ENCODE peak calls at places on chromosomes 3 and 15, in seven cellular contexts. One of them, this sample, is unnamed. For H3K36me3, the result is how much of the 10 kb centered on the place peaks cover.

GRCh38 chr15:99708563-99708962 is 24.7 kb downstream of the LYSMD4 start:
- DNase-seq in endodermal cell: no peak
- DNase-seq in breast epithelium: peak
- DNase-seq in left ventricle myocardium inferior: peak
- DNase-seq in kidney epithelial cell: peak
- DNase-seq in GM23338: no peak
- DNase-seq in PC-3: peak
- DNase-seq in this sample: no peak

GRCh38 chr15:79743032-79743431 is 153.8 kb downstream of the MTHFS start:
- DNase-seq in kidney epithelial cell: no peak
- DNase-seq in left ventricle myocardium inferior: no peak
- DNase-seq in breast epithelium: no peak
- DNase-seq in PC-3: no peak
- DNase-seq in GM23338: no peak
- DNase-seq in endodermal cell: no peak
- DNase-seq in this sample: no peak

GRCh38 chr15:33083232-33084006 is 111.1 kb downstream of the FMN1 start:
- DNase-seq in GM23338: peak
- DNase-seq in left ventricle myocardium inferior: no peak
- DNase-seq in breast epithelium: no peak
- DNase-seq in kidney epithelial cell: no peak
- DNase-seq in PC-3: peak
- DNase-seq in endodermal cell: peak
- DNase-seq in this sample: no peak

GRCh38 chr3:31096661-31097060 is 202.2 kb upstream of the GADL1 start:
- DNase-seq in breast epithelium: no peak
- DNase-seq in endodermal cell: no peak
- DNase-seq in left ventricle myocardium inferior: no peak
- DNase-seq in kidney epithelial cell: no peak
- DNase-seq in GM23338: no peak
- DNase-seq in PC-3: no peak
- DNase-seq in this sample: no peak

GRCh38 chr15:74396445-74397238 is 29.2 kb upstream of the CYP11A1 start:
- DNase-seq in breast epithelium: no peak
- DNase-seq in PC-3: peak
- DNase-seq in GM23338: no peak
- DNase-seq in endodermal cell: peak
- DNase-seq in left ventricle myocardium inferior: no peak
- DNase-seq in kidney epithelial cell: peak
- DNase-seq in this sample: no peak

GRCh38 chr15:81358248-81358647 is 15.8 kb downstream of the TMC3 start:
- DNase-seq in endodermal cell: no peak
- DNase-seq in kidney epithelial cell: no peak
- DNase-seq in PC-3: no peak
- DNase-seq in GM23338: no peak
- DNase-seq in left ventricle myocardium inferior: no peak
- DNase-seq in breast epithelium: no peak
- DNase-seq in this sample: no peak

GRCh38 chr3:171485338-171485737 is 25.1 kb upstream of the TNIK start:
- DNase-seq in kidney epithelial cell: no peak
- DNase-seq in endodermal cell: no peak
- DNase-seq in breast epithelium: no peak
- DNase-seq in GM23338: no peak
- DNase-seq in PC-3: no peak
- DNase-seq in left ventricle myocardium inferior: no peak
- DNase-seq in this sample: no peak

GRCh38 chr3:43411429-43411828 is 125.1 kb downstream of the SNRK start:
- DNase-seq in kidney epithelial cell: no peak
- DNase-seq in left ventricle myocardium inferior: no peak
- DNase-seq in endodermal cell: no peak
- DNase-seq in PC-3: no peak
- DNase-seq in breast epithelium: no peak
- DNase-seq in GM23338: no peak
- DNase-seq in this sample: no peak

GRCh38 chr15:65249641-65250040 is 37.0 kb downstream of the PARP16 start:
- DNase-seq in endodermal cell: no peak
- DNase-seq in breast epithelium: no peak
- DNase-seq in PC-3: no peak
- DNase-seq in GM23338: no peak
- DNase-seq in left ventricle myocardium inferior: no peak
- DNase-seq in kidney epithelial cell: no peak
- DNase-seq in this sample: no peak

GRCh38 chr3:24119321-24119751 is 174.2 kb downstream of the NR1D2 start:
- DNase-seq in endodermal cell: no peak
- DNase-seq in kidney epithelial cell: no peak
- DNase-seq in breast epithelium: no peak
- DNase-seq in left ventricle myocardium inferior: no peak
- DNase-seq in GM23338: no peak
- DNase-seq in PC-3: peak
- DNase-seq in this sample: no peak

GRCh38 chr3:166783206-166783605 is 596.9 kb downstream of the ZBBX start:
- DNase-seq in GM23338: no peak
- DNase-seq in left ventricle myocardium inferior: no peak
- DNase-seq in breast epithelium: no peak
- DNase-seq in endodermal cell: no peak
- DNase-seq in PC-3: no peak
- DNase-seq in kidney epithelial cell: no peak
- DNase-seq in this sample: no peak

GRCh38 chr15:33292718-33293307 is 18.0 kb upstream of the RYR3 start:
- DNase-seq in breast epithelium: no peak
- DNase-seq in PC-3: peak
- DNase-seq in left ventricle myocardium inferior: no peak
- DNase-seq in GM23338: peak
- DNase-seq in kidney epithelial cell: no peak
- DNase-seq in endodermal cell: peak
- DNase-seq in this sample: peak

GRCh38 chr3:186772886-186773417 is 10.4 kb upstream of the EIF4A2 start:
- DNase-seq in endodermal cell: peak
- DNase-seq in kidney epithelial cell: no peak
- DNase-seq in GM23338: peak
- DNase-seq in PC-3: no peak
- DNase-seq in breast epithelium: peak
- DNase-seq in left ventricle myocardium inferior: peak
- DNase-seq in this sample: peak

GRCh38 chr3:147712357-147712756 is 303.2 kb downstream of the ZIC1 start:
- DNase-seq in kidney epithelial cell: no peak
- DNase-seq in left ventricle myocardium inferior: no peak
- DNase-seq in endodermal cell: peak
- DNase-seq in breast epithelium: no peak
- DNase-seq in PC-3: no peak
- DNase-seq in GM23338: peak
- DNase-seq in this sample: no peak

GRCh38 chr15:32802296-32802936 is 84.6 kb downstream of the GREM1 start:
- DNase-seq in breast epithelium: no peak
- DNase-seq in left ventricle myocardium inferior: no peak
- DNase-seq in endodermal cell: no peak
- DNase-seq in PC-3: peak
- DNase-seq in GM23338: no peak
- DNase-seq in kidney epithelial cell: peak
- DNase-seq in this sample: no peak

GRCh38 chr15:95565201-95565600 is 765.3 kb upstream of the NR2F2 start:
- DNase-seq in kidney epithelial cell: no peak
- DNase-seq in breast epithelium: no peak
- DNase-seq in left ventricle myocardium inferior: no peak
- DNase-seq in endodermal cell: no peak
- DNase-seq in GM23338: no peak
- DNase-seq in PC-3: no peak
- DNase-seq in this sample: no peak

GRCh38 chr3:44321335-44321734 is 17.2 kb upstream of the TCAIM start:
- DNase-seq in kidney epithelial cell: no peak
- DNase-seq in PC-3: peak
- DNase-seq in left ventricle myocardium inferior: no peak
- DNase-seq in breast epithelium: no peak
- DNase-seq in endodermal cell: no peak
- DNase-seq in GM23338: no peak
- DNase-seq in this sample: no peak

GRCh38 chr15:36325206-36325605 is 254.2 kb upstream of the CDIN1 start:
- DNase-seq in endodermal cell: no peak
- DNase-seq in kidney epithelial cell: no peak
- DNase-seq in left ventricle myocardium inferior: no peak
- DNase-seq in GM23338: no peak
- DNase-seq in breast epithelium: no peak
- DNase-seq in PC-3: no peak
- DNase-seq in this sample: no peak

GRCh38 chr3:153706706-153707105 is 414.5 kb upstream of the ARHGEF26 start:
- DNase-seq in kidney epithelial cell: no peak
- DNase-seq in breast epithelium: no peak
- DNase-seq in PC-3: no peak
- DNase-seq in GM23338: peak
- DNase-seq in left ventricle myocardium inferior: no peak
- DNase-seq in endodermal cell: no peak
- DNase-seq in this sample: no peak

GRCh38 chr3:12585181-12585580 is 28.3 kb downstream of the MKRN2 start:
- DNase-seq in GM23338: no peak
- DNase-seq in endodermal cell: no peak
- DNase-seq in kidney epithelial cell: no peak
- DNase-seq in PC-3: no peak
- DNase-seq in left ventricle myocardium inferior: no peak
- DNase-seq in breast epithelium: no peak
- DNase-seq in this sample: no peak

GRCh38 chr3:95615592-95616310 is 1198.6 kb upstream of the EPHA6 start:
- DNase-seq in PC-3: peak
- DNase-seq in GM23338: no peak
- DNase-seq in endodermal cell: no peak
- DNase-seq in kidney epithelial cell: no peak
- DNase-seq in breast epithelium: no peak
- DNase-seq in left ventricle myocardium inferior: no peak
- DNase-seq in this sample: no peak

GRCh38 chr15:67115567-67115966 is 50.2 kb downstream of the SMAD3 start:
- DNase-seq in left ventricle myocardium inferior: no peak
- DNase-seq in endodermal cell: no peak
- DNase-seq in breast epithelium: no peak
- DNase-seq in GM23338: no peak
- DNase-seq in PC-3: no peak
- DNase-seq in kidney epithelial cell: no peak
- DNase-seq in this sample: no peak

DNA sequence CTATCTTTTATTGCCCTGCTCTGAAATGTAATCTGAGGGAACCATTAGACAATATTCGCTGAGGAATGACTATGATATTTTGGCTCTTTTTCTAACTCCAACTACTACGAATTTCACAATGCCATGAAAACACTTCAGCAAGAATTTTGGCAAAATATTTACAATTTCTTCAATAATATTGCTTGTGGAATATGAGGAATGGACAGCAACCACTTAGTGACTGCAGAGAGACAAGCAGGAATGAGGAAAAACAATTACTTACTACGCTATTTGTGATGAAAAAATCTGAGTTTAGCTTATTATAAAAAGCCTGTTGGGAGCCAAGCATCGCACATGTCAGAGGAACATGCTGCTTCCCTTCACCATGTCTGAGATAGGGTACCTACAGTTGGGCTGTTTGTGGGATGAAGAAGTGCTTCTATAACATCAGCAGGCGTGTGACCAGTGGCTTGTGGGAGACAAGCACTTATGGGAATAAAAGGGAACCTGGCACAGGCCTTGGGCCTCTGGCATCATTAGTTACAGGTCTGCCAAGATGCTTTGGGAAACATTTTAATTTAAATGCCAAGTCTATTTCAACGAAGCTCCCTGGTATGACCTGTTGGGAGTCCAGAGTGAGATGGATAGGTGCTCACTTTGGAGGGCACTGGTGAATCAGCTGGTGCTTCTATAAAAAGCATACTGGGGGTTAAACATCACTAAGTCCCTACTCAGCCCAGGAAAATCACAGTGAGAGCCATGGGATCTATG is 2.7 kb upstream of the PLCL2 start:
- DNase-seq in breast epithelium: no peak
- DNase-seq in endodermal cell: no peak
- DNase-seq in PC-3: no peak
- DNase-seq in left ventricle myocardium inferior: peak
- DNase-seq in GM23338: no peak
- DNase-seq in kidney epithelial cell: no peak
- DNase-seq in this sample: no peak
- H3K4me3 ChIP-seq in breast epithelium: no peak
- H3K4me3 ChIP-seq in endodermal cell: no peak
- H3K4me3 ChIP-seq in PC-3: no peak
- H3K4me3 ChIP-seq in left ventricle myocardium inferior: peak
- H3K4me3 ChIP-seq in GM23338: no peak
- H3K4me3 ChIP-seq in kidney epithelial cell: no peak
- H3K4me3 ChIP-seq in this sample: no peak

DNA sequence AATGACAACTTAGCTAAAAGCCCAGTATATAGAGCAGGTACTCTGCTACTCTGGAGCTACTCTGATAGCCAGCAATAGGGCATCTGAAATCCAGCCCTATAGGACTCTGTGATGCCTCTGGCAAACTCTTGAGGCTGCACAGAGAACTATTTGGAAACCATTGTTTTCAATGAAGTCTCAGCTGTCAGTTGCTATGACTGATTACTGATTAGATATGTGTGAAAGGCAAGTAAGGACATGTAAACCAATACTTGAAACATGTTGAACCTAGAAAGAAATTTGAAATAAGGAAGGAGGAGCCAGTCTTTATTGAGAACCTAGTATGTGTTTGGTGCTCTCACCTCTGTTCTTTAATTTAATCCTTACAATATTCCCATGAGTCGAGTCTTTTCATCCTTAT is 40.2 kb upstream of the CRTC3 start:
- DNase-seq in breast epithelium: no peak
- DNase-seq in kidney epithelial cell: no peak
- DNase-seq in endodermal cell: no peak
- DNase-seq in left ventricle myocardium inferior: no peak
- DNase-seq in PC-3: no peak
- DNase-seq in GM23338: no peak
- DNase-seq in this sample: no peak
- H3K36me3 ChIP-seq in breast epithelium: under half
- H3K36me3 ChIP-seq in kidney epithelial cell: under half
- H3K36me3 ChIP-seq in endodermal cell: half or more
- H3K36me3 ChIP-seq in left ventricle myocardium inferior: half or more
- H3K36me3 ChIP-seq in PC-3: half or more
- H3K36me3 ChIP-seq in GM23338: half or more
- H3K36me3 ChIP-seq in this sample: under half

GRCh38 chr3:48655063-48655462 is 7.6 kb downstream of the CELSR3 start:
- DNase-seq in breast epithelium: no peak
- DNase-seq in kidney epithelial cell: no peak
- DNase-seq in PC-3: no peak
- DNase-seq in GM23338: no peak
- DNase-seq in endodermal cell: no peak
- DNase-seq in left ventricle myocardium inferior: no peak
- DNase-seq in this sample: no peak
- H3K4me3 ChIP-seq in breast epithelium: no peak
- H3K4me3 ChIP-seq in kidney epithelial cell: no peak
- H3K4me3 ChIP-seq in PC-3: no peak
- H3K4me3 ChIP-seq in GM23338: peak
- H3K4me3 ChIP-seq in endodermal cell: no peak
- H3K4me3 ChIP-seq in left ventricle myocardium inferior: no peak
- H3K4me3 ChIP-seq in this sample: no peak

GRCh38 chr3:80701349-80701748 is 933.6 kb upstream of the ROBO1 start:
- DNase-seq in GM23338: no peak
- DNase-seq in endodermal cell: no peak
- DNase-seq in kidney epithelial cell: no peak
- DNase-seq in PC-3: no peak
- DNase-seq in left ventricle myocardium inferior: no peak
- DNase-seq in breast epithelium: no peak
- DNase-seq in this sample: no peak

DNA sequence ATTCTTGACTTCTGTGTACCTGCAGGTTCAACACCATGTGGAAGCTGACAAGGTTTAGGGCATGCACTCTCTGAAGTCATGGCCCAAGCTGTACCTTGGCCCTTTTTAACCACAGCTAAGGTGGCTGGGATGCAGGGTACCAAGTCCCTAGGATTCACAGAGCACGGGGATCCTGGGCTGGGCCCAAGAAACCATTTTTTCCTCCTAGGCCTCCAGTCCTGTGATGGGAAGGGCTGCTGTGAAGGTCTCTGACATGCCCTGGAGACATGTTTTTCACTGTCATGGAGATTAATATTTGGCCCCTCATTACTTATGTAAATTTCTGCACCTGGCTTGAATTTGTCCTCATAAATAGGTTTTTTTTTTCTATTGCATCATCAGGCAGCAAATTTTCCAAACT is 937.5 kb upstream of the ROBO1 start:
- DNase-seq in PC-3: no peak
- DNase-seq in breast epithelium: no peak
- DNase-seq in left ventricle myocardium inferior: no peak
- DNase-seq in kidney epithelial cell: no peak
- DNase-seq in GM23338: no peak
- DNase-seq in endodermal cell: no peak
- DNase-seq in this sample: no peak
- H3K36me3 ChIP-seq in PC-3: under half
- H3K36me3 ChIP-seq in breast epithelium: under half
- H3K36me3 ChIP-seq in left ventricle myocardium inferior: under half
- H3K36me3 ChIP-seq in kidney epithelial cell: under half
- H3K36me3 ChIP-seq in GM23338: under half
- H3K36me3 ChIP-seq in endodermal cell: under half
- H3K36me3 ChIP-seq in this sample: under half